ENCODE peak calls at places on chromosomes 13 and 19, in ten cellular contexts. D is tibial nerve; G is fibroblast of pulmonary artery; S is ovary; O is CD4-positive, alpha-beta memory T cell; J is glutamatergic neuron; Z is activated CD4-positive, alpha-beta T cell treated with anti-CD3 and anti-CD28 coated beads for 48 hours; U is RWPE1; Q is C1 segment of cervical spinal cord; Y is activated CD8-positive, alpha-beta memory T cell treated with anti-CD3 and anti-CD28 coated beads, Interleukin-2, amount 50 U/mL, for 48 hours. F is an unnamed sample.

GRCh38 chr19:23283925-23284324 is 33.7 kb upstream of the ZNF724 start:
- DNase-seq in D (no peak), G (peak), S (no peak), O (peak), J (peak), Z (peak), U (no peak), Q (peak), Y (peak), F (no peak)

GRCh38 chr19:1082165-1082927 is 12.8 kb downstream of the POLR2E start:
- DNase-seq in D (no peak), G (no peak), S (no peak), O (peak), J (peak), Z (peak), U (peak), Q (no peak), Y (peak), F (peak)

GRCh38 chr13:45084515-45084914 is 35.8 kb upstream of the GTF2F2 start:
- DNase-seq in D (no peak), G (no peak), S (no peak), O (no peak), J (no peak), Z (no peak), U (no peak), Q (no peak), Y (no peak), F (no peak)

GRCh38 chr19:34365463-34366401 is 736 bp downstream of the GPI start:
- DNase-seq in D (no peak), G (peak), S (peak), O (no peak), J (peak), Z (peak), U (peak), Q (peak), Y (no peak), F (peak)

GRCh38 chr19:42189133-42189532 is 28.3 kb downstream of the DEDD2 start:
- DNase-seq in D (no peak), G (no peak), S (no peak), O (no peak), J (no peak), Z (no peak), U (no peak), Q (no peak), Y (no peak), F (no peak)

GRCh38 chr13:49082653-49083536 is 107.2 kb downstream of the FNDC3A start:
- DNase-seq in D (no peak), G (peak), S (no peak), O (no peak), J (no peak), Z (no peak), U (peak), Q (no peak), Y (no peak), F (no peak)

GRCh38 chr19:16338470-16339360 is 14.1 kb downstream of the KLF2 start:
- DNase-seq in D (no peak), G (peak), S (no peak), O (peak), J (no peak), Z (peak), U (peak), Q (no peak), Y (peak), F (no peak)

GRCh38 chr13:31035162-31035951 is 102.9 kb downstream of the TEX26 start:
- DNase-seq in D (no peak), G (peak), S (peak), O (no peak), J (no peak), Z (no peak), U (no peak), Q (no peak), Y (no peak), F (no peak)

GRCh38 chr19:1901940-1902404 is 3.2 kb upstream of the ADAT3 start:
- DNase-seq in D (peak), G (no peak), S (no peak), O (no peak), J (no peak), Z (no peak), U (no peak), Q (peak), Y (no peak), F (no peak)

GRCh38 chr19:37306383-37306963 is 64.4 kb upstream of the ZNF527 start:
- DNase-seq in D (no peak), G (no peak), S (no peak), O (no peak), J (no peak), Z (no peak), U (no peak), Q (no peak), Y (peak), F (no peak)

GRCh38 chr19:51749979-51750378 is 1.7 kb downstream of the FPR1 start:
- DNase-seq in D (no peak), G (no peak), S (no peak), O (no peak), J (no peak), Z (no peak), U (no peak), Q (no peak), Y (no peak), F (no peak)

F was measured in LoVo.